ENCODE peak calls at places on chromosome 13, in five cellular contexts. M is spleen, N is heart right ventricle, Y is suprapubic skin, Q is natural killer cell. I is an unnamed sample.

GRCh38 chr13:113447596-113447995 is 5.7 kb downstream of the ADPRHL1 start:
- DNase-seq in M (no peak), N (no peak), Y (no peak), Q (no peak), I (no peak)

GRCh38 chr13:24557121-24557520 is 44.5 kb upstream of the PARP4 start:
- DNase-seq in M (no peak), N (no peak), Y (no peak), Q (no peak), I (no peak)

GRCh38 chr13:41231786-41232185 is 31.6 kb downstream of the MTRF1 start:
- DNase-seq in M (no peak), N (no peak), Y (no peak), Q (no peak), I (peak)

GRCh38 chr13:102355251-102355650 is 46.6 kb downstream of the FGF14 start:
- DNase-seq in M (no peak), N (no peak), Y (no peak), Q (no peak), I (no peak)

GRCh38 chr13:31124225-31124624 is 37.5 kb downstream of the HSPH1 start:
- DNase-seq in M (no peak), N (no peak), Y (no peak), Q (no peak), I (no peak)

GRCh38 chr13:40094056-40094455 is 438.6 kb downstream of the COG6 start:
- DNase-seq in M (no peak), N (no peak), Y (no peak), Q (no peak), I (peak)

GRCh38 chr13:85436029-85436428 is 363.2 kb downstream of the SLITRK6 start:
- DNase-seq in M (no peak), N (no peak), Y (no peak), Q (no peak), I (no peak)

GRCh38 chr13:46136688-46137087 is 31.9 kb upstream of the CPB2 start:
- DNase-seq in M (no peak), N (no peak), Y (no peak), Q (no peak), I (no peak)

GRCh38 chr13:53020764-53021332 is 7.8 kb upstream of the OLFM4 start:
- DNase-seq in M (no peak), N (no peak), Y (no peak), Q (no peak), I (no peak)

GRCh38 chr13:21567714-21568113 is 36.3 kb downstream of the MICU2 start:
- DNase-seq in M (no peak), N (no peak), Y (no peak), Q (no peak), I (no peak)

GRCh38 chr13:87331178-87331577 is 340.0 kb upstream of the SLITRK5 start:
- DNase-seq in M (no peak), N (peak), Y (no peak), Q (no peak), I (peak)

GRCh38 chr13:36343766-36344165 is 2.4 kb downstream of the SPART start:
- DNase-seq in M (no peak), N (no peak), Y (no peak), Q (no peak), I (peak)

GRCh38 chr13:94268661-94269060 is 210.8 kb downstream of the DCT start:
- DNase-seq in M (no peak), N (no peak), Y (no peak), Q (no peak), I (no peak)

GRCh38 chr13:52345048-52345447 is 60.9 kb downstream of the THSD1 start:
- DNase-seq in M (no peak), N (no peak), Y (no peak), Q (no peak), I (peak)

GRCh38 chr13:100490692-100491091 is 97.9 kb downstream of the GGACT start:
- DNase-seq in M (no peak), N (no peak), Y (no peak), Q (no peak), I (no peak)

GRCh38 chr13:65292488-65292901 is 1937.6 kb downstream of the PCDH9 start:
- DNase-seq in M (no peak), N (no peak), Y (no peak), Q (no peak), I (peak)

GRCh38 chr13:40340368-40341085 is 325.9 kb downstream of the FOXO1 start:
- DNase-seq in M (no peak), N (no peak), Y (no peak), Q (no peak), I (peak)

GRCh38 chr13:113832204-113832603 is 31.7 kb downstream of the GAS6 start:
- DNase-seq in M (no peak), N (no peak), Y (no peak), Q (no peak), I (peak)

GRCh38 chr13:91719033-91719432 is 320.6 kb downstream of the GPC5 start:
- DNase-seq in M (no peak), N (no peak), Y (no peak), Q (no peak), I (peak)

GRCh38 chr13:27446986-27447583 is 3.3 kb downstream of the MTIF3 start:
- DNase-seq in M (no peak), N (no peak), Y (no peak), Q (no peak), I (no peak)

GRCh38 chr13:76667551-76667950 is 218.7 kb downstream of the KCTD12 start:
- DNase-seq in M (no peak), N (peak), Y (no peak), Q (no peak), I (peak)

GRCh38 chr13:76016799-76017198 is 380.7 kb downstream of the LMO7 start:
- DNase-seq in M (no peak), N (no peak), Y (no peak), Q (no peak), I (peak)

GRCh38 chr13:40668335-40668734 is 1.9 kb upstream of the FOXO1 start:
- DNase-seq in M (peak), N (peak), Y (peak), Q (peak), I (no peak)

GRCh38 chr13:22187329-22187728 is 516.5 kb downstream of the FGF9 start:
- DNase-seq in M (no peak), N (no peak), Y (no peak), Q (no peak), I (no peak)

GRCh38 chr13:78241278-78241919 is 322.8 kb upstream of the EDNRB start:
- DNase-seq in M (no peak), N (no peak), Y (no peak), Q (no peak), I (peak)
- TF ChIP-seq CTCF in M (no peak), N (peak), Y (no peak), Q (no peak), I (peak)

DNA sequence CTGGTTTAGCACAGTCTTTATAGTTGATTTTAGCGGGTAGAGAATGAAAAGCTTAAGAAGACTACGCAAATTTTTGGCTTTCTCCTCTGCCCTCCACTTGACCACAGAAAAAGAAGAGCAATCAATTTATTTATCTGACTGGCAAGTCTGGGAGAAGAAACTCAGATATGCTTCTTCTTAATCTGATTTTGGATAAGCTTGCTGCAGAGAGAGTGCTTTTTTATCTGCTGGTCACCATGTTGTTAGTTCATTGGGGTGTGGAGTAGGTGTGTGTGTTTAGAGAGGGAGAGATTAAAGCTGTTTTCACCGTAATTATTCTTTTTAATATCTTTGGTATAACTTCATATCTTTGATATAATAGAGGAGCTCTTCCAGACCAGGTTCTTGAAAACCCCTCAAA is 471.4 kb upstream of the SLC10A2 start:
- DNase-seq in M (no peak), N (no peak), Y (no peak), Q (no peak), I (no peak)
- TF ChIP-seq CTCF in M (no peak), N (no peak), Y (no peak), Q (no peak), I (no peak)

DNA sequence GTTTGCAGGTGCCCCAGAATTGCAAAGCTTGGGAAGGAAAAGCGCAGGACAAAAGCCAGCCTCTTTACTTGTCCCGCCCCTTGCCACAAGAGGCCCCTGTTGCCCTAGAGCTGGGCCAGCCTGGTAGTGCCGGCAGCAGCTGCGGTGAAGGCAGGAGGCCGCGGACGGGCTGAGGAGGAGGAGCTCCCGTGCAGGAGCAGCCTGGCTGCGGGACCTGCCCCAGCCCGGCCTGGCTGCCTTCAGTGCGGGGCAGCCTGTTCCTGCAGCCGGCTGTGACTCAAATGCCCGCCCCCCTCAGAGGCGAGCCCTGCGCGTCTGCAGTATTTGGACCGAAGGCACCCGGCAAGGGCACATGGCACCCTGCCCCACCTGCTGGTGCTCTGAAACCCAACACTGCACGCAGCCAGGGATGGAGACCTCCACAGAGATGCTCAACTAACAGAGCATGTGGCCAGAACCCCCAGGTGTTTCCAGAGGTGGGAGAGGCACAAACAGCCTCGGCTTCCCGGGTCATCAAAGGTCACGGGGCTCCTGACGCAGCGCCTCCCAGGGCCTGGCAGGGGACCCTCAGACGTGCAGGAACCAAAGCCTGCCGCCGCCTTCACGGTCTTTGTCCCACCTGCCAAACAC is 29.7 kb downstream of the NAXD start:
- DNase-seq in M (peak), N (peak), Y (peak), Q (no peak), I (no peak)
- TF ChIP-seq CTCF in M (peak), N (peak), Y (no peak), Q (no peak), I (no peak)

GRCh38 chr13:61670384-61671161 is 254.9 kb upstream of the PCDH20 start:
- DNase-seq in M (no peak), N (no peak), Y (no peak), Q (no peak), I (no peak)
- TF ChIP-seq CTCF in M (no peak), N (no peak), Y (no peak), Q (no peak), I (no peak)